ENCODE peak calls at places on chromosomes 2 and 18, in eight cellular contexts. L is left ventricle myocardium inferior, Q is SJSA1, X is psoas muscle, E is mesendoderm, H is aorta, J is ascending aorta, G is cardiac muscle cell. F is an unnamed sample. For H3K27me3, the result is how much of the 10 kb centered on the place peaks cover.

GRCh38 chr2:85997016-85997970 is 108.4 kb downstream of the POLR1A start:
- DNase-seq in L (peak), Q (peak), X (peak), E (no peak), H (peak), J (no peak), G (no peak), F (no peak)

GRCh38 chr2:54394392-54394791 is 61.7 kb upstream of the SPTBN1 start:
- DNase-seq in L (no peak), Q (no peak), X (no peak), E (no peak), H (no peak), J (no peak), G (no peak), F (peak)

GRCh38 chr2:227513113-227513512 is 41.2 kb downstream of the AGFG1 start:
- DNase-seq in L (no peak), Q (no peak), X (no peak), E (peak), H (no peak), J (no peak), G (peak), F (no peak)

GRCh38 chr2:100278986-100279385 is 43.3 kb downstream of the LONRF2 start:
- DNase-seq in L (no peak), Q (no peak), X (no peak), E (no peak), H (peak), J (no peak), G (no peak), F (no peak)

GRCh38 chr2:150643106-150643730 is 155.8 kb upstream of the RND3 start:
- DNase-seq in L (no peak), Q (no peak), X (no peak), E (no peak), H (no peak), J (no peak), G (no peak), F (no peak)

GRCh38 chr2:150601280-150602038 is 114.0 kb upstream of the RND3 start:
- DNase-seq in L (no peak), Q (no peak), X (no peak), E (no peak), H (no peak), J (no peak), G (no peak), F (no peak)

GRCh38 chr2:7951490-7951889 is 730.4 kb upstream of the ID2 start:
- DNase-seq in L (no peak), Q (no peak), X (no peak), E (no peak), H (no peak), J (no peak), G (no peak), F (no peak)

GRCh38 chr2:137002911-137003310 is 237.6 kb downstream of the THSD7B start:
- DNase-seq in L (no peak), Q (no peak), X (no peak), E (peak), H (no peak), J (no peak), G (no peak), F (no peak)

GRCh38 chr18:3281456-3282400 is 19.8 kb downstream of the MYL12B start:
- DNase-seq in L (no peak), Q (no peak), X (no peak), E (peak), H (no peak), J (no peak), G (peak), F (peak)

GRCh38 chr18:63783394-63783793 is 8.2 kb downstream of the SERPINB7 start:
- DNase-seq in L (no peak), Q (no peak), X (no peak), E (peak), H (no peak), J (no peak), G (no peak), F (no peak)

GRCh38 chr2:98455494-98455976 is 10.9 kb downstream of the INPP4A start:
- DNase-seq in L (no peak), Q (peak), X (no peak), E (no peak), H (no peak), J (no peak), G (no peak), F (peak)

GRCh38 chr2:75390184-75390583 is 170.6 kb downstream of the EVA1A start:
- DNase-seq in L (no peak), Q (no peak), X (no peak), E (no peak), H (no peak), J (no peak), G (no peak), F (no peak)

GRCh38 chr2:187554704-187555082 is 458 bp upstream of the TFPI start:
- DNase-seq in L (no peak), Q (no peak), X (no peak), E (no peak), H (no peak), J (no peak), G (no peak), F (no peak)

GRCh38 chr2:11121099-11121822 is 34.0 kb upstream of the SLC66A3 start:
- DNase-seq in L (no peak), Q (no peak), X (no peak), E (peak), H (no peak), J (no peak), G (no peak), F (no peak)

GRCh38 chr18:22691988-22692710 is 241.0 kb upstream of the RBBP8 start:
- DNase-seq in L (no peak), Q (no peak), X (no peak), E (no peak), H (no peak), J (no peak), G (no peak), F (no peak)

GRCh38 chr2:44582363-44583008 is 220.7 kb downstream of the CAMKMT start:
- DNase-seq in L (no peak), Q (no peak), X (no peak), E (no peak), H (no peak), J (no peak), G (no peak), F (no peak)

GRCh38 chr18:8627540-8627939 is 18.3 kb downstream of the RAB12 start:
- DNase-seq in L (no peak), Q (no peak), X (no peak), E (no peak), H (no peak), J (no peak), G (no peak), F (no peak)

GRCh38 chr2:56132138-56132537 is 51.7 kb upstream of the CCDC85A start:
- DNase-seq in L (no peak), Q (no peak), X (no peak), E (peak), H (no peak), J (no peak), G (peak), F (no peak)

GRCh38 chr2:170155022-170155722 is 22.8 kb upstream of the MYO3B start:
- DNase-seq in L (no peak), Q (no peak), X (no peak), E (peak), H (no peak), J (no peak), G (peak), F (no peak)

GRCh38 chr2:60066971-60067370 is 486.5 kb downstream of the BCL11A start:
- DNase-seq in L (no peak), Q (no peak), X (no peak), E (peak), H (no peak), J (no peak), G (no peak), F (no peak)

GRCh38 chr2:152078662-152079061 is 20.2 kb downstream of the CACNB4 start:
- DNase-seq in L (no peak), Q (no peak), X (no peak), E (no peak), H (no peak), J (no peak), G (no peak), F (no peak)
- H3K27me3 ChIP-seq in L (under half), Q (under half), X (under half), E (under half), H (under half), J (under half), G (under half), F (under half)

GRCh38 chr2:120736955-120737801 is 1.5 kb downstream of the GLI2 start:
- DNase-seq in L (peak), Q (peak), X (peak), E (peak), H (peak), J (no peak), G (peak), F (no peak)

GRCh38 chr2:120735750-120736170 is at the start of gene GLI2:
- DNase-seq in L (peak), Q (peak), X (peak), E (peak), H (peak), J (no peak), G (peak), F (no peak)

GRCh38 chr2:120738786-120739771 is 3.4 kb downstream of the GLI2 start:
- DNase-seq in L (no peak), Q (peak), X (no peak), E (peak), H (no peak), J (no peak), G (peak), F (no peak)

GRCh38 chr2:120736202-120736954 is 710 bp downstream of the GLI2 start:
- DNase-seq in L (no peak), Q (peak), X (no peak), E (peak), H (no peak), J (no peak), G (peak), F (no peak)

GRCh38 chr2:120737802-120738516 is 2.3 kb downstream of the GLI2 start:
- DNase-seq in L (no peak), Q (no peak), X (no peak), E (peak), H (no peak), J (no peak), G (no peak), F (no peak)
- H3K27me3 ChIP-seq in L (half or more), Q (under half), X (half or more), E (under half), H (under half), J (under half), G (under half), F (under half)

GRCh38 chr2:161409308-161409707 is 6.8 kb upstream of the TBR1 start:
- DNase-seq in L (no peak), Q (no peak), X (no peak), E (no peak), H (no peak), J (no peak), G (no peak), F (no peak)

GRCh38 chr2:161414015-161414384 is 2.1 kb upstream of the TBR1 start:
- DNase-seq in L (no peak), Q (no peak), X (no peak), E (no peak), H (no peak), J (no peak), G (no peak), F (no peak)

GRCh38 chr2:161414385-161415040 is 1.6 kb upstream of the TBR1 start:
- DNase-seq in L (no peak), Q (peak), X (peak), E (peak), H (peak), J (no peak), G (peak), F (no peak)

GRCh38 chr2:161415041-161415440 is 1.1 kb upstream of the TBR1 start:
- DNase-seq in L (no peak), Q (no peak), X (no peak), E (peak), H (no peak), J (no peak), G (no peak), F (no peak)

GRCh38 chr2:161412346-161412745 is 3.8 kb upstream of the TBR1 start:
- DNase-seq in L (no peak), Q (no peak), X (no peak), E (no peak), H (no peak), J (no peak), G (no peak), F (no peak)
- H3K27me3 ChIP-seq in L (under half), Q (under half), X (under half), E (under half), H (under half), J (under half), G (half or more), F (under half)

GRCh38 chr2:126971162-126971480 is 72.4 kb downstream of the TEX51 start:
- DNase-seq in L (no peak), Q (no peak), X (no peak), E (peak), H (no peak), J (no peak), G (no peak), F (no peak)
- H3K27me3 ChIP-seq in L (half or more), Q (under half), X (under half), E (under half), H (under half), J (under half), G (under half), F (under half)

GRCh38 chr2:26672818-26673393 is 19.6 kb upstream of the KCNK3 start:
- DNase-seq in L (no peak), Q (no peak), X (no peak), E (no peak), H (peak), J (no peak), G (no peak), F (no peak)

GRCh38 chr2:26670931-26671460 is 21.5 kb upstream of the KCNK3 start:
- DNase-seq in L (no peak), Q (no peak), X (no peak), E (no peak), H (peak), J (no peak), G (no peak), F (no peak)

GRCh38 chr2:26671691-26672090 is 20.8 kb upstream of the KCNK3 start:
- DNase-seq in L (no peak), Q (no peak), X (no peak), E (no peak), H (peak), J (no peak), G (no peak), F (no peak)

GRCh38 chr2:26674002-26674751 is 18.3 kb upstream of the KCNK3 start:
- DNase-seq in L (no peak), Q (no peak), X (no peak), E (no peak), H (peak), J (no peak), G (no peak), F (no peak)

GRCh38 chr2:26672112-26672817 is 20.3 kb upstream of the KCNK3 start:
- DNase-seq in L (no peak), Q (no peak), X (no peak), E (peak), H (peak), J (no peak), G (no peak), F (no peak)
- H3K27me3 ChIP-seq in L (half or more), Q (under half), X (under half), E (under half), H (under half), J (under half), G (under half), F (under half)

GRCh38 chr2:3837086-3837485 is 133.7 kb downstream of the DCDC2C start:
- DNase-seq in L (no peak), Q (no peak), X (no peak), E (no peak), H (no peak), J (no peak), G (no peak), F (no peak)

GRCh38 chr2:3839489-3839888 is 136.1 kb downstream of the DCDC2C start:
- DNase-seq in L (no peak), Q (no peak), X (no peak), E (no peak), H (no peak), J (no peak), G (peak), F (no peak)

GRCh38 chr2:3840611-3841010 is 137.2 kb downstream of the DCDC2C start:
- DNase-seq in L (no peak), Q (no peak), X (no peak), E (no peak), H (no peak), J (no peak), G (no peak), F (no peak)

DNA sequence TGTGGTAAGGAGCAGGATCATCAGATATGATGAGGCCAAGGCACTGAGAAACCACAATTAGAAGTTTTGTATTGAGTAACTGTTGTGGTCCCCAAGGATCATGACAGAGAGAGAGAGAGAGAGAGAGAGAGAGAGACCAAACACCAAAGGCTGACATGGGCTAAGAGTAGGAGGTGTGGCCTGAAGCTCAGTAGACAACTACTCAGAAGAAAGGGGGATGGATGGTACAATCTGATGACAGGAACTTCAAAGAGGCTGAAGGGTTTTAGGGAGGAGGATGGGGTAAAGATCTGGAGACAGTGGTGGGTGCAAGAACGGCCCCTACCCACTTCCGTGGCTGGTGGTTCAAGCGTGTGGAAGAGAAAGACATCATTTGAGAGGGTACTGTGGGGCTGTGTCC is 135.0 kb downstream of the DCDC2C start:
- DNase-seq in L (no peak), Q (no peak), X (no peak), E (no peak), H (no peak), J (no peak), G (no peak), F (no peak)
- H3K27me3 ChIP-seq in L (under half), Q (under half), X (under half), E (under half), H (under half), J (under half), G (under half), F (under half)

DNA sequence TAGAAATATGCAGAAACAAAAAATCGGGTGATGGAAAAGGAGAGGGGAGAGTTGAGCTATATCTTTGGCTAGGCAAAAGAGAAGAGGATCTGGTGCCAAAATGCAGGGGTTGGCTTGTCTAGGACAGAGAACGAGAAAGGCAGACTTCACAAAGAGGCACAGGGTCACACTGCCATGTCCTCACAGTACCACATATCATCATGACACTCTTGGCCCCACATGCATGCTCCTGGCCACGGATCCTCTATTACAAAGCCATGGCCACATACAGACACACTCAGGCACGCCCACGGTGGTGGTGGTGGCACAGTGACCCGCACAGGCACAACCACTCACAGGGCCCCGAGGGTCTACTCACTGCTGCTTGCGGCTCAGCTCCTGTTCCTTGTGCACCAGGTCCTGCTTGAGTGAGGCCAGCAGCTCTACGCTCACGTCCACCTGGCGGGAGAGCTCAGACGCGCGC is 15.9 kb downstream of the FBXO41 start:
- DNase-seq in L (no peak), Q (no peak), X (no peak), E (no peak), H (no peak), J (no peak), G (no peak), F (no peak)
- H3K27me3 ChIP-seq in L (half or more), Q (under half), X (half or more), E (under half), H (under half), J (under half), G (half or more), F (under half)

GRCh38 chr2:120556908-120557307 is 178.8 kb upstream of the GLI2 start:
- DNase-seq in L (no peak), Q (no peak), X (no peak), E (peak), H (no peak), J (no peak), G (no peak), F (no peak)

GRCh38 chr2:120560330-120560729 is 175.3 kb upstream of the GLI2 start:
- DNase-seq in L (no peak), Q (no peak), X (no peak), E (no peak), H (peak), J (no peak), G (no peak), F (no peak)

GRCh38 chr2:120559401-120559800 is 176.3 kb upstream of the GLI2 start:
- DNase-seq in L (no peak), Q (peak), X (no peak), E (no peak), H (no peak), J (no peak), G (no peak), F (no peak)

GRCh38 chr2:120561393-120562035 is 174.2 kb upstream of the GLI2 start:
- DNase-seq in L (no peak), Q (no peak), X (no peak), E (no peak), H (peak), J (no peak), G (no peak), F (no peak)

DNA sequence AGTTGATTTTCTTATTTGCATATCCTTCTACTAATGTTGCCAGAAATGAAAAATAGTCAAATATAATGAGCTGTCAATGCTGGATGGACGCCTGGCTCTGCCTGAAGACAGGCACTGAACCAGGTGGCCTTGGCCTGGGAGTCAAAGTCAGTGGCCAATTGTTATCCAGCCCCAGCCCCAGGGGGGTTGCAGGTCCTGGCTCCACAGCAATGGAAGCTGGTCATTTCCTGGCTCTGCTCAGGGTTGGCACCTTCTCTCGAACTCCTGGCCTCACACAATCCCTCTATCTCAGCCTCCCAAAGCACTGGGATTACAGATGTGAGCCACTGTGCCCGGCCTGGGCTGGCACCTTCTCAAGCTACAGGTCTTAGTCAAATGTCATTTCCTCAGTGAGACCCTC is 176.8 kb upstream of the GLI2 start:
- DNase-seq in L (no peak), Q (no peak), X (no peak), E (no peak), H (peak), J (no peak), G (no peak), F (no peak)
- H3K27me3 ChIP-seq in L (under half), Q (under half), X (under half), E (under half), H (under half), J (under half), G (under half), F (under half)

DNA sequence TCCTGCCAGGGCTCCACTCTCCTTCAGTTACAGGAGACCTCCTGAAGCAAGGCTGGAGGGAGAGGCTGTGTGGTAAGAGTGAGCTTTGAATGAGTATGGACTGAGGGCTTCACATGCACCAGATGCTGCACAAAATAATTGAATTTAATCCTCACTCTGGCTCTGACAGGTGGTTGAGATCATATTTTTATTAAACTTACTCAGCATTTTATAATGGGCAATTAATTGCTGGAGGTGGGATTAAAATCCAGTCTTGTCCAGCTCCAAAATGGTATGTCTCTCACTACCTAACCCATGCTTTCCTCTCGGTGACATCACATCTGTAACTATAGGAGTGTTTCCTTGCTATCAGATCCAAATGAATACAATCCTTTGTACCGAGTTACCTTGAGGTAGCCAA is 66.2 kb upstream of the AQP4 start:
- DNase-seq in L (no peak), Q (no peak), X (no peak), E (no peak), H (no peak), J (no peak), G (no peak), F (no peak)
- H3K27me3 ChIP-seq in L (under half), Q (under half), X (under half), E (under half), H (under half), J (under half), G (under half), F (under half)

DNA sequence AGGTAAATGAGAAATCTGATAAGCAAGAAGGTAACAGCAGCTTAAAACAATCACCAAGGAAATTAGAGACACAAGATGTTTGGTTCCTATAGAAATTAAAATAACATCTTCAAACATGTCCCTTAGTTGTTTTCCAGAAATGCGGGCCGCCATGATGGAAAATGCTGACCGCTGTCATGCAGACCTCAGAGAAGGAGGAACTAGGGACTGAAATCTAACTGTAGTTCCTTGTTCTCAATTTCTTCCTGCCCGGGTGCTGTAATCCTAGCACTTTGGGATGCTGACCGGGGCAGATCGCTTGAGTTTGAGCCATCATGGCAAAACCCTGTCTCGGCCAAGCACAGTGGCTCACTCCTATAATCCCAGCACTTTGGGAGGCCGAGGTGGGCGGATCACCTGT is 51.1 kb downstream of the TEX51 start:
- DNase-seq in L (no peak), Q (no peak), X (no peak), E (peak), H (no peak), J (no peak), G (no peak), F (no peak)
- H3K27me3 ChIP-seq in L (half or more), Q (under half), X (under half), E (under half), H (under half), J (under half), G (under half), F (under half)

F was measured in CD4-positive, alpha-beta memory T cell.